ENCODE peak calls at places on chromosomes 4 and X, in five cellular contexts. O is iPS-NIHi11, E is NCI-H524 treated with DMSO at 0.1 percent for 48 hours, H is NAMALWA, N is H9. C is an unnamed sample.
A peak's percentile ranks its signal among the peaks of the same experiment; 100 is the strongest.

GRCh38 chrX:154374361-154375155 is at the start of gene FLNA:
- DNase-seq in O (no peak), E (no peak), H (no peak), N (peak; percentile 56), C (peak; percentile 73)

GRCh38 chrX:8815460-8816065 is 14.4 kb upstream of the FAM9A start:
- DNase-seq in O (peak; percentile 63), E (no peak), H (peak; percentile 67), N (no peak), C (peak; percentile 66)

GRCh38 chr4:53651142-53651720 is 59.9 kb upstream of the LNX1 start:
- DNase-seq in O (no peak), E (no peak), H (no peak), N (no peak), C (no peak)

GRCh38 chr4:128623508-128624215 is 185.8 kb upstream of the JADE1 start:
- DNase-seq in O (no peak), E (no peak), H (no peak), N (no peak), C (no peak)

GRCh38 chr4:115126487-115126886 is 13.1 kb upstream of the NDST4 start:
- DNase-seq in O (no peak), E (no peak), H (no peak), N (no peak), C (no peak)

GRCh38 chr4:84479663-84480062 is 19.4 kb downstream of the NKX6-1 start:
- DNase-seq in O (peak; percentile 17), E (no peak), H (no peak), N (peak; percentile 45), C (peak; percentile 59)

GRCh38 chr4:152938237-152938969 is 2.3 kb downstream of the FHDC1 start:
- DNase-seq in O (no peak), E (no peak), H (no peak), N (no peak), C (no peak)

GRCh38 chr4:101464596-101464995 is 117.3 kb upstream of the PPP3CA start:
- DNase-seq in O (no peak), E (no peak), H (no peak), N (no peak), C (no peak)

GRCh38 chrX:18448416-18448815 is 23.0 kb downstream of the CDKL5 start:
- DNase-seq in O (no peak), E (no peak), H (no peak), N (no peak), C (no peak)

GRCh38 chrX:53056292-53056691 is 7.7 kb downstream of the GPR173 start:
- DNase-seq in O (no peak), E (no peak), H (no peak), N (no peak), C (no peak)

GRCh38 chr4:20289782-20290181 is 38.1 kb downstream of the SLIT2 start:
- DNase-seq in O (no peak), E (no peak), H (no peak), N (no peak), C (no peak)

GRCh38 chr4:152500798-152501434 is 35.0 kb downstream of the FBXW7 start:
- DNase-seq in O (peak; percentile 50), E (no peak), H (peak; percentile 94), N (peak; percentile 37), C (peak; percentile 89)

GRCh38 chrX:19670854-19671620 is 155.7 kb upstream of the MAP3K15 start:
- DNase-seq in O (peak; percentile 13), E (no peak), H (no peak), N (peak; percentile 27), C (peak; percentile 14)

GRCh38 chr4:188025476-188025875 is 29.9 kb downstream of the ZFP42 start:
- DNase-seq in O (no peak), E (no peak), H (no peak), N (no peak), C (no peak)

GRCh38 chr4:11512861-11513260 is 84.2 kb upstream of the HS3ST1 start:
- DNase-seq in O (no peak), E (no peak), H (no peak), N (no peak), C (no peak)

GRCh38 chrX:96244955-96245354 is 439.7 kb upstream of the DIAPH2 start:
- DNase-seq in O (no peak), E (no peak), H (no peak), N (no peak), C (no peak)

GRCh38 chr4:16993966-16994840 is 95.8 kb upstream of the LDB2 start:
- DNase-seq in O (no peak), E (no peak), H (no peak), N (peak; percentile 35), C (peak; percentile 42)

GRCh38 chrX:53284684-53285447 is 3.5 kb upstream of the IQSEC2 start:
- DNase-seq in O (peak; percentile 61), E (no peak), H (peak; percentile 42), N (peak; percentile 68), C (peak; percentile 71)

GRCh38 chr4:182828678-182829025 is 88.5 kb downstream of the DCTD start:
- DNase-seq in O (no peak), E (no peak), H (no peak), N (no peak), C (peak; percentile 48)

GRCh38 chr4:45199736-45200135 is 473.4 kb upstream of the GNPDA2 start:
- DNase-seq in O (no peak), E (no peak), H (no peak), N (no peak), C (no peak)

GRCh38 chr4:44493924-44494323 is 45.3 kb upstream of the KCTD8 start:
- DNase-seq in O (peak; percentile 49), E (no peak), H (peak; percentile 55), N (peak; percentile 50), C (peak; percentile 63)

GRCh38 chrX:150683536-150684146 is 9.6 kb upstream of the MTMR1 start:
- DNase-seq in O (peak; percentile 30), E (no peak), H (peak; percentile 72), N (no peak), C (peak; percentile 55)

GRCh38 chr4:30865676-30866075 is 145.5 kb downstream of the PCDH7 start:
- DNase-seq in O (no peak), E (no peak), H (no peak), N (no peak), C (no peak)